ENCODE peak calls at places on chromosomes 11 and 22, in four cellular contexts. One of them, this sample, is unnamed.

GRCh38 chr22:32204856-32205722 is at the start of gene RFPL2:
- DNase-seq in glutamatergic neuron: peak; percentile 82
- DNase-seq in activated naive CD8-positive, alpha-beta T cell treated with anti-CD3 and anti-CD28 coated beads, Interleukin-2, amount 50 U/mL, for 24 hours: no peak
- DNase-seq in NCI-H1092: peak; percentile 82
- DNase-seq in this sample: no peak

GRCh38 chr11:7261578-7261977 is 9.9 kb downstream of the SYT9 start:
- DNase-seq in glutamatergic neuron: no peak
- DNase-seq in activated naive CD8-positive, alpha-beta T cell treated with anti-CD3 and anti-CD28 coated beads, Interleukin-2, amount 50 U/mL, for 24 hours: no peak
- DNase-seq in NCI-H1092: no peak
- DNase-seq in this sample: no peak

GRCh38 chr11:118792642-118793124 is 1.7 kb upstream of the DDX6 start:
- DNase-seq in glutamatergic neuron: peak; percentile 38
- DNase-seq in activated naive CD8-positive, alpha-beta T cell treated with anti-CD3 and anti-CD28 coated beads, Interleukin-2, amount 50 U/mL, for 24 hours: peak; percentile 68
- DNase-seq in NCI-H1092: no peak
- DNase-seq in this sample: peak; percentile 68

GRCh38 chr11:132072044-132072879 is 701.8 kb downstream of the NTM start:
- DNase-seq in glutamatergic neuron: no peak
- DNase-seq in activated naive CD8-positive, alpha-beta T cell treated with anti-CD3 and anti-CD28 coated beads, Interleukin-2, amount 50 U/mL, for 24 hours: no peak
- DNase-seq in NCI-H1092: no peak
- DNase-seq in this sample: no peak

GRCh38 chr11:77287615-77288273 is 13.7 kb downstream of the GDPD4 start:
- DNase-seq in glutamatergic neuron: no peak
- DNase-seq in activated naive CD8-positive, alpha-beta T cell treated with anti-CD3 and anti-CD28 coated beads, Interleukin-2, amount 50 U/mL, for 24 hours: no peak
- DNase-seq in NCI-H1092: no peak
- DNase-seq in this sample: no peak

GRCh38 chr22:47372596-47373385 is 610.3 kb downstream of the TBC1D22A start:
- DNase-seq in glutamatergic neuron: no peak
- DNase-seq in activated naive CD8-positive, alpha-beta T cell treated with anti-CD3 and anti-CD28 coated beads, Interleukin-2, amount 50 U/mL, for 24 hours: no peak
- DNase-seq in NCI-H1092: no peak
- DNase-seq in this sample: peak; percentile 21

GRCh38 chr11:20127671-20128527 is 32.4 kb downstream of the DBX1 start:
- DNase-seq in glutamatergic neuron: peak; percentile 94
- DNase-seq in activated naive CD8-positive, alpha-beta T cell treated with anti-CD3 and anti-CD28 coated beads, Interleukin-2, amount 50 U/mL, for 24 hours: peak; percentile 81
- DNase-seq in NCI-H1092: peak; percentile 67
- DNase-seq in this sample: peak; percentile 81

GRCh38 chr11:121133046-121133445 is 32.0 kb downstream of the TECTA start:
- DNase-seq in glutamatergic neuron: no peak
- DNase-seq in activated naive CD8-positive, alpha-beta T cell treated with anti-CD3 and anti-CD28 coated beads, Interleukin-2, amount 50 U/mL, for 24 hours: no peak
- DNase-seq in NCI-H1092: no peak
- DNase-seq in this sample: no peak

GRCh38 chr11:12303431-12304149 is 73.8 kb upstream of the PARVA start:
- DNase-seq in glutamatergic neuron: no peak
- DNase-seq in activated naive CD8-positive, alpha-beta T cell treated with anti-CD3 and anti-CD28 coated beads, Interleukin-2, amount 50 U/mL, for 24 hours: no peak
- DNase-seq in NCI-H1092: no peak
- DNase-seq in this sample: no peak

GRCh38 chr11:35111171-35112055 is 27.6 kb upstream of the CD44 start:
- DNase-seq in glutamatergic neuron: no peak
- DNase-seq in activated naive CD8-positive, alpha-beta T cell treated with anti-CD3 and anti-CD28 coated beads, Interleukin-2, amount 50 U/mL, for 24 hours: no peak
- DNase-seq in NCI-H1092: no peak
- DNase-seq in this sample: no peak

GRCh38 chr11:35040221-35040942 is 98.6 kb upstream of the CD44 start:
- DNase-seq in glutamatergic neuron: no peak
- DNase-seq in activated naive CD8-positive, alpha-beta T cell treated with anti-CD3 and anti-CD28 coated beads, Interleukin-2, amount 50 U/mL, for 24 hours: peak; percentile 47
- DNase-seq in NCI-H1092: no peak
- DNase-seq in this sample: no peak

GRCh38 chr11:46393759-46394158 is 2.2 kb upstream of the CHRM4 start:
- DNase-seq in glutamatergic neuron: no peak
- DNase-seq in activated naive CD8-positive, alpha-beta T cell treated with anti-CD3 and anti-CD28 coated beads, Interleukin-2, amount 50 U/mL, for 24 hours: no peak
- DNase-seq in NCI-H1092: no peak
- DNase-seq in this sample: no peak

GRCh38 chr11:117273550-117274289 is 17.4 kb upstream of the BACE1-AS start:
- DNase-seq in glutamatergic neuron: no peak
- DNase-seq in activated naive CD8-positive, alpha-beta T cell treated with anti-CD3 and anti-CD28 coated beads, Interleukin-2, amount 50 U/mL, for 24 hours: no peak
- DNase-seq in NCI-H1092: no peak
- DNase-seq in this sample: no peak

GRCh38 chr22:25008666-25009065 is 56.1 kb downstream of the KIAA1671 start:
- DNase-seq in glutamatergic neuron: no peak
- DNase-seq in activated naive CD8-positive, alpha-beta T cell treated with anti-CD3 and anti-CD28 coated beads, Interleukin-2, amount 50 U/mL, for 24 hours: no peak
- DNase-seq in NCI-H1092: no peak
- DNase-seq in this sample: no peak

GRCh38 chr11:65918211-65919150 is at the start of gene C11orf68:
- DNase-seq in glutamatergic neuron: no peak
- DNase-seq in activated naive CD8-positive, alpha-beta T cell treated with anti-CD3 and anti-CD28 coated beads, Interleukin-2, amount 50 U/mL, for 24 hours: no peak
- DNase-seq in NCI-H1092: peak; percentile 40
- DNase-seq in this sample: peak; percentile 33

GRCh38 chr22:26330971-26331625 is 98.0 kb upstream of the ASPHD2 start:
- DNase-seq in glutamatergic neuron: peak; percentile 78
- DNase-seq in activated naive CD8-positive, alpha-beta T cell treated with anti-CD3 and anti-CD28 coated beads, Interleukin-2, amount 50 U/mL, for 24 hours: peak; percentile 60
- DNase-seq in NCI-H1092: peak; percentile 76
- DNase-seq in this sample: peak; percentile 44

GRCh38 chr22:36432592-36433317 is 45.0 kb upstream of the MYH9 start:
- DNase-seq in glutamatergic neuron: no peak
- DNase-seq in activated naive CD8-positive, alpha-beta T cell treated with anti-CD3 and anti-CD28 coated beads, Interleukin-2, amount 50 U/mL, for 24 hours: no peak
- DNase-seq in NCI-H1092: no peak
- DNase-seq in this sample: no peak

GRCh38 chr11:116563028-116563712 is 209.6 kb downstream of the BUD13 start:
- DNase-seq in glutamatergic neuron: peak; percentile 81
- DNase-seq in activated naive CD8-positive, alpha-beta T cell treated with anti-CD3 and anti-CD28 coated beads, Interleukin-2, amount 50 U/mL, for 24 hours: no peak
- DNase-seq in NCI-H1092: peak; percentile 73
- DNase-seq in this sample: no peak

GRCh38 chr11:75147191-75147874 is 3.6 kb upstream of the SLCO2B1 start:
- DNase-seq in glutamatergic neuron: no peak
- DNase-seq in activated naive CD8-positive, alpha-beta T cell treated with anti-CD3 and anti-CD28 coated beads, Interleukin-2, amount 50 U/mL, for 24 hours: no peak
- DNase-seq in NCI-H1092: no peak
- DNase-seq in this sample: no peak

GRCh38 chr22:20009018-20009482 is 7.6 kb downstream of the ARVCF start:
- DNase-seq in glutamatergic neuron: peak; percentile 13
- DNase-seq in activated naive CD8-positive, alpha-beta T cell treated with anti-CD3 and anti-CD28 coated beads, Interleukin-2, amount 50 U/mL, for 24 hours: no peak
- DNase-seq in NCI-H1092: no peak
- DNase-seq in this sample: no peak

GRCh38 chr22:48712558-48712957 is 1115.1 kb downstream of the BRD1 start:
- DNase-seq in glutamatergic neuron: no peak
- DNase-seq in activated naive CD8-positive, alpha-beta T cell treated with anti-CD3 and anti-CD28 coated beads, Interleukin-2, amount 50 U/mL, for 24 hours: no peak
- DNase-seq in NCI-H1092: no peak
- DNase-seq in this sample: no peak

GRCh38 chr11:84316866-84317560 is 1030.8 kb upstream of the CCDC90B start:
- DNase-seq in glutamatergic neuron: peak; percentile 22
- DNase-seq in activated naive CD8-positive, alpha-beta T cell treated with anti-CD3 and anti-CD28 coated beads, Interleukin-2, amount 50 U/mL, for 24 hours: no peak
- DNase-seq in NCI-H1092: no peak
- DNase-seq in this sample: no peak

GRCh38 chr11:61480936-61481335 is 27.6 kb upstream of the LRRC10B start:
- DNase-seq in glutamatergic neuron: peak; percentile 82
- DNase-seq in activated naive CD8-positive, alpha-beta T cell treated with anti-CD3 and anti-CD28 coated beads, Interleukin-2, amount 50 U/mL, for 24 hours: no peak
- DNase-seq in NCI-H1092: peak; percentile 63
- DNase-seq in this sample: no peak

GRCh38 chr11:34449013-34449412 is 10.3 kb downstream of the CAT start:
- DNase-seq in glutamatergic neuron: no peak
- DNase-seq in activated naive CD8-positive, alpha-beta T cell treated with anti-CD3 and anti-CD28 coated beads, Interleukin-2, amount 50 U/mL, for 24 hours: no peak
- DNase-seq in NCI-H1092: no peak
- DNase-seq in this sample: no peak

GRCh38 chr11:68889948-68890446 is 13.6 kb downstream of the MRPL21 start:
- DNase-seq in glutamatergic neuron: peak; percentile 59
- DNase-seq in activated naive CD8-positive, alpha-beta T cell treated with anti-CD3 and anti-CD28 coated beads, Interleukin-2, amount 50 U/mL, for 24 hours: peak; percentile 14
- DNase-seq in NCI-H1092: no peak
- DNase-seq in this sample: no peak

GRCh38 chr11:119721129-119722120 is 7.6 kb downstream of the NECTIN1 start:
- DNase-seq in glutamatergic neuron: peak; percentile 72
- DNase-seq in activated naive CD8-positive, alpha-beta T cell treated with anti-CD3 and anti-CD28 coated beads, Interleukin-2, amount 50 U/mL, for 24 hours: no peak
- DNase-seq in NCI-H1092: no peak
- DNase-seq in this sample: no peak

GRCh38 chr22:20552450-20552894 is 45.1 kb downstream of the MED15 start:
- DNase-seq in glutamatergic neuron: peak; percentile 28
- DNase-seq in activated naive CD8-positive, alpha-beta T cell treated with anti-CD3 and anti-CD28 coated beads, Interleukin-2, amount 50 U/mL, for 24 hours: no peak
- DNase-seq in NCI-H1092: no peak
- DNase-seq in this sample: peak; percentile 52

GRCh38 chr11:4026389-4026788 is 68.2 kb upstream of the RRM1 start:
- DNase-seq in glutamatergic neuron: no peak
- DNase-seq in activated naive CD8-positive, alpha-beta T cell treated with anti-CD3 and anti-CD28 coated beads, Interleukin-2, amount 50 U/mL, for 24 hours: no peak
- DNase-seq in NCI-H1092: no peak
- DNase-seq in this sample: no peak

GRCh38 chr22:37381489-37381888 is 45.8 kb downstream of the ELFN2 start:
- DNase-seq in glutamatergic neuron: no peak
- DNase-seq in activated naive CD8-positive, alpha-beta T cell treated with anti-CD3 and anti-CD28 coated beads, Interleukin-2, amount 50 U/mL, for 24 hours: no peak
- DNase-seq in NCI-H1092: no peak
- DNase-seq in this sample: no peak

GRCh38 chr11:82732734-82733443 is 775 bp downstream of the FAM181B start:
- DNase-seq in glutamatergic neuron: peak; percentile 49
- DNase-seq in activated naive CD8-positive, alpha-beta T cell treated with anti-CD3 and anti-CD28 coated beads, Interleukin-2, amount 50 U/mL, for 24 hours: peak; percentile 10
- DNase-seq in NCI-H1092: no peak
- DNase-seq in this sample: no peak

GRCh38 chr11:127383026-127383425 is 382.5 kb upstream of the KIRREL3 start:
- DNase-seq in glutamatergic neuron: no peak
- DNase-seq in activated naive CD8-positive, alpha-beta T cell treated with anti-CD3 and anti-CD28 coated beads, Interleukin-2, amount 50 U/mL, for 24 hours: no peak
- DNase-seq in NCI-H1092: no peak
- DNase-seq in this sample: no peak

GRCh38 chr11:121671276-121672168 is 218.8 kb upstream of the SORL1-AS1 start:
- DNase-seq in glutamatergic neuron: no peak
- DNase-seq in activated naive CD8-positive, alpha-beta T cell treated with anti-CD3 and anti-CD28 coated beads, Interleukin-2, amount 50 U/mL, for 24 hours: no peak
- DNase-seq in NCI-H1092: peak; percentile 92
- DNase-seq in this sample: no peak

GRCh38 chr11:67118059-67118766 is 850 bp upstream of the KDM2A start:
- DNase-seq in glutamatergic neuron: peak; percentile 54
- DNase-seq in activated naive CD8-positive, alpha-beta T cell treated with anti-CD3 and anti-CD28 coated beads, Interleukin-2, amount 50 U/mL, for 24 hours: peak; percentile 57
- DNase-seq in NCI-H1092: no peak
- DNase-seq in this sample: peak; percentile 48

GRCh38 chr22:44032126-44032730 is 8.1 kb downstream of the PARVB start:
- DNase-seq in glutamatergic neuron: no peak
- DNase-seq in activated naive CD8-positive, alpha-beta T cell treated with anti-CD3 and anti-CD28 coated beads, Interleukin-2, amount 50 U/mL, for 24 hours: no peak
- DNase-seq in NCI-H1092: no peak
- DNase-seq in this sample: no peak

GRCh38 chr11:70364745-70365535 is 33.4 kb upstream of the CTTN start:
- DNase-seq in glutamatergic neuron: no peak
- DNase-seq in activated naive CD8-positive, alpha-beta T cell treated with anti-CD3 and anti-CD28 coated beads, Interleukin-2, amount 50 U/mL, for 24 hours: peak; percentile 82
- DNase-seq in NCI-H1092: no peak
- DNase-seq in this sample: no peak

GRCh38 chr11:120523196-120523595 is 11.6 kb downstream of the GRIK4 start:
- DNase-seq in glutamatergic neuron: no peak
- DNase-seq in activated naive CD8-positive, alpha-beta T cell treated with anti-CD3 and anti-CD28 coated beads, Interleukin-2, amount 50 U/mL, for 24 hours: no peak
- DNase-seq in NCI-H1092: peak; percentile 59
- DNase-seq in this sample: no peak

GRCh38 chr11:125163431-125164011 is 1.0 kb upstream of the PKNOX2 start:
- DNase-seq in glutamatergic neuron: no peak
- DNase-seq in activated naive CD8-positive, alpha-beta T cell treated with anti-CD3 and anti-CD28 coated beads, Interleukin-2, amount 50 U/mL, for 24 hours: no peak
- DNase-seq in NCI-H1092: no peak
- DNase-seq in this sample: no peak

GRCh38 chr11:62472063-62472884 is 53.4 kb downstream of the SCGB1A1 start:
- DNase-seq in glutamatergic neuron: no peak
- DNase-seq in activated naive CD8-positive, alpha-beta T cell treated with anti-CD3 and anti-CD28 coated beads, Interleukin-2, amount 50 U/mL, for 24 hours: no peak
- DNase-seq in NCI-H1092: no peak
- DNase-seq in this sample: no peak

GRCh38 chr11:86174101-86175046 is 70.2 kb upstream of the EED start:
- DNase-seq in glutamatergic neuron: no peak
- DNase-seq in activated naive CD8-positive, alpha-beta T cell treated with anti-CD3 and anti-CD28 coated beads, Interleukin-2, amount 50 U/mL, for 24 hours: no peak
- DNase-seq in NCI-H1092: no peak
- DNase-seq in this sample: peak; percentile 44